ENCODE peak calls at places on chromosomes 3 and 15, in five cellular contexts. G is progenitor cell of endocrine pancreas, Z is AG08395, T is hepatocyte, H is amniotic stem cell. C is an unnamed sample.

GRCh38 chr3:26652157-26652556 is 29.6 kb downstream of the LRRC3B start:
- DNase-seq in G (no peak), Z (no peak), T (no peak), H (no peak), C (no peak)

GRCh38 chr15:100759116-100759515 is 120.5 kb upstream of the ALDH1A3 start:
- DNase-seq in G (no peak), Z (peak; percentile 83), T (peak; percentile 58), H (peak; percentile 13), C (no peak)

GRCh38 chr3:81752604-81753003 is 8.8 kb downstream of the GBE1 start:
- DNase-seq in G (no peak), Z (no peak), T (no peak), H (no peak), C (no peak)

GRCh38 chr3:48592519-48593087 is 2.5 kb downstream of the COL7A1 start:
- DNase-seq in G (no peak), Z (no peak), T (no peak), H (no peak), C (no peak)

GRCh38 chr15:42011074-42011473 is 9.8 kb downstream of the PLA2G4E start:
- DNase-seq in G (no peak), Z (no peak), T (no peak), H (no peak), C (no peak)

GRCh38 chr15:67126551-67127333 is 61.3 kb downstream of the SMAD3 start:
- DNase-seq in G (no peak), Z (no peak), T (peak; percentile 37), H (no peak), C (no peak)

GRCh38 chr3:197236362-197236761 is 62.0 kb downstream of the DLG1 start:
- DNase-seq in G (no peak), Z (no peak), T (peak; percentile 29), H (no peak), C (no peak)

GRCh38 chr3:122219242-122219872 is 35.9 kb downstream of the CASR start:
- DNase-seq in G (no peak), Z (no peak), T (no peak), H (no peak), C (no peak)

GRCh38 chr3:37969601-37970100 is 20.9 kb upstream of the VILL start:
- DNase-seq in G (no peak), Z (no peak), T (no peak), H (no peak), C (no peak)

GRCh38 chr3:163809540-163809993 is 1268.7 kb downstream of the SI start:
- DNase-seq in G (no peak), Z (no peak), T (no peak), H (no peak), C (no peak)

GRCh38 chr15:38736686-38737085 is 172.1 kb upstream of the RASGRP1 start:
- DNase-seq in G (no peak), Z (no peak), T (no peak), H (no peak), C (no peak)

GRCh38 chr3:157175678-157176077 is 15.7 kb upstream of the CCNL1 start:
- DNase-seq in G (no peak), Z (no peak), T (peak; percentile 72), H (no peak), C (no peak)

GRCh38 chr15:70852501-70853269 is 1.3 kb downstream of the LARP6 start:
- DNase-seq in G (no peak), Z (peak; percentile 76), T (no peak), H (no peak), C (peak; percentile 22)

GRCh38 chr15:34665498-34666116 is 82.2 kb upstream of the GOLGA8B start:
- DNase-seq in G (no peak), Z (no peak), T (no peak), H (no peak), C (no peak)

GRCh38 chr15:100049483-100049882 is 292.3 kb downstream of the ADAMTS17 start:
- DNase-seq in G (no peak), Z (no peak), T (no peak), H (no peak), C (no peak)

GRCh38 chr15:63891079-63891762 is 57.5 kb upstream of the HERC1 start:
- DNase-seq in G (peak; percentile 63), Z (peak; percentile 81), T (peak; percentile 84), H (no peak), C (peak; percentile 96)

GRCh38 chr15:40562691-40563090 is 2.2 kb downstream of the CCDC32 start:
- DNase-seq in G (no peak), Z (no peak), T (no peak), H (no peak), C (no peak)

GRCh38 chr3:99753268-99753975 is 64.2 kb upstream of the CMSS1 start:
- DNase-seq in G (no peak), Z (peak; percentile 54), T (peak; percentile 79), H (no peak), C (peak; percentile 48)